ENCODE peak calls at places on chromosomes 3 and 15, in four cellular contexts. Q is H1, T is mesendoderm, U is H9. M is an unnamed sample.

GRCh38 chr3:190385835-190386688 is 1.9 kb upstream of the CLDN16 start:
- DNase-seq in Q (no peak), U (no peak), T (no peak), M (peak; percentile 62)

GRCh38 chr15:88238618-88239430 is 17.7 kb downstream of the NTRK3 start:
- DNase-seq in U (no peak), Q (no peak), T (peak; percentile 84), M (peak; percentile 76)

GRCh38 chr15:43939070-43939469 is 112.3 kb downstream of the WDR76 start:
- DNase-seq in Q (peak; percentile 55), T (no peak), U (no peak), M (peak; percentile 16)

GRCh38 chr15:33941279-33942063 is 26.8 kb upstream of the CHRM5 start:
- DNase-seq in U (no peak), Q (no peak), T (no peak), M (no peak)

GRCh38 chr3:152556731-152557254 is 278.1 kb upstream of the P2RY1 start:
- DNase-seq in T (peak; percentile 25), Q (no peak), U (no peak), M (no peak)

GRCh38 chr3:136792931-136793330 is 26.0 kb upstream of the SLC35G2 start:
- DNase-seq in Q (no peak), U (no peak), T (no peak), M (no peak)

GRCh38 chr3:139982404-139982803 is 47.4 kb downstream of the CLSTN2 start:
- DNase-seq in T (peak; percentile 14), U (peak; percentile 3), Q (peak; percentile 3), M (no peak)

GRCh38 chr15:79403501-79403900 is 28.6 kb upstream of the MINAR1 start:
- DNase-seq in Q (no peak), T (no peak), U (no peak), M (peak; percentile 34)

GRCh38 chr15:47812436-47813109 is 95.3 kb downstream of the SEMA6D start:
- DNase-seq in T (peak; percentile 66), U (no peak), Q (no peak), M (peak; percentile 92)

GRCh38 chr3:10945683-10946287 is 46.8 kb upstream of the SLC6A1 start:
- DNase-seq in Q (peak; percentile 92), T (peak; percentile 85), U (peak; percentile 90), M (peak; percentile 77)

GRCh38 chr3:17070560-17070959 is 185.8 kb downstream of the PLCL2 start:
- DNase-seq in T (peak; percentile 71), U (peak; percentile 59), Q (no peak), M (peak; percentile 71)

GRCh38 chr3:43709022-43709421 is 18.3 kb downstream of the ABHD5 start:
- DNase-seq in T (no peak), U (no peak), Q (no peak), M (no peak)

GRCh38 chr15:48370460-48370859 is 39.2 kb downstream of the DUT start:
- DNase-seq in Q (no peak), U (no peak), T (no peak), M (no peak)

GRCh38 chr3:130414457-130414856 is 69.0 kb downstream of the COL6A5 start:
- DNase-seq in U (no peak), Q (no peak), T (no peak), M (no peak)

GRCh38 chr3:100456745-100457144 is 35.7 kb upstream of the TMEM45A start:
- DNase-seq in T (no peak), U (no peak), Q (no peak), M (no peak)

GRCh38 chr15:35068861-35069260 is 16.2 kb downstream of the NANOGP8 start:
- DNase-seq in U (no peak), Q (no peak), T (no peak), M (no peak)

GRCh38 chr15:71325461-71325860 is 210.2 kb downstream of the THSD4 start:
- DNase-seq in U (no peak), T (no peak), Q (no peak), M (no peak)

GRCh38 chr15:77040673-77041072 is 30.2 kb downstream of the TSPAN3 start:
- DNase-seq in U (no peak), T (no peak), Q (no peak), M (no peak)

GRCh38 chr3:153268564-153269279 is 106.7 kb downstream of the RAP2B start:
- DNase-seq in Q (no peak), U (no peak), T (no peak), M (no peak)

GRCh38 chr3:129077222-129077621 is 16.6 kb downstream of the GP9 start:
- DNase-seq in U (no peak), Q (no peak), T (no peak), M (no peak)

GRCh38 chr3:107884719-107885460 is 205.9 kb downstream of the CD47 start:
- DNase-seq in T (peak; percentile 44), U (no peak), Q (no peak), M (peak; percentile 39)

GRCh38 chr3:181955566-181955965 is 243.8 kb downstream of the SOX2 start:
- DNase-seq in Q (no peak), U (no peak), T (no peak), M (no peak)

GRCh38 chr15:44729394-44729913 is 6.9 kb upstream of the TRIM69 start:
- DNase-seq in U (no peak), T (no peak), Q (no peak), M (no peak)

GRCh38 chr15:75648156-75649000 is 666 bp downstream of the SNX33 start:
- DNase-seq in U (peak; percentile 69), Q (no peak), T (peak; percentile 82), M (peak; percentile 35)

GRCh38 chr3:147424325-147424910 is 15.3 kb downstream of the ZIC1 start:
- DNase-seq in T (no peak), U (peak; percentile 53), Q (peak; percentile 68), M (no peak)

GRCh38 chr15:40941528-40942336 is 11.5 kb upstream of the CHAC1 start:
- DNase-seq in T (peak; percentile 84), Q (peak; percentile 90), U (peak; percentile 81), M (peak; percentile 32)
- H3K4ac ChIP-seq in T (peak overlapping the region; percentile 57), Q (no peak overlapping the region), U (no peak overlapping the region), M (no peak overlapping the region)

GRCh38 chr3:55235416-55235815 is 251.7 kb downstream of the WNT5A start:
- DNase-seq in T (no peak), Q (no peak), U (no peak), M (no peak)
- H2BK120ac ChIP-seq in T (no peak overlapping the region), Q (no peak overlapping the region), U (no peak overlapping the region), M (no peak overlapping the region)

DNA sequence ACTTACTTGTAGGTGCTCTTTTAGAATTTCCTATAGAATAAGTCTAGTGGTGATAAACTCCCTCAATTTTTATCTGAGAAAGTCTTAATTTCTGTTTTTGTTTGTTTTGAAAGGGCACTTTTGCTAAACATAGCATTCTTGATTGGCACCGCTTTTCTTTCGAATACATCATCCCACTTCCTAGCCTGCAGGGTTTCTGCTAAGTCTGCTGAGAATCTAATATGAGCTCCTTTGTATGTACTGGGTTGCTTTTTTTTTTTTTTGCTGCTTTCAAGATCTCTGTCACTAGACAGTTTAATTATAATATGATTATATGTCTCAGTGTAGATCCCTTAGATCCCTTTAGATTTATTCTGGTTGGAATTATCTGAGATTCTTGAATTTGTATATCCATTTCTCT is 21.5 kb downstream of the PFN2 start:
- DNase-seq in Q (no peak), T (no peak), U (no peak), M (no peak)
- H3K4ac ChIP-seq in Q (no peak overlapping the region), T (no peak overlapping the region), U (no peak overlapping the region), M (no peak overlapping the region)

GRCh38 chr15:66765478-66766281 is 63.6 kb downstream of the SMAD6 start:
- DNase-seq in U (no peak), Q (no peak), T (no peak), M (no peak)
- H2BK120ac ChIP-seq in U (no peak overlapping the region), Q (no peak overlapping the region), T (no peak overlapping the region), M (no peak overlapping the region)

GRCh38 chr3:150023239-150023636 is 52.5 kb upstream of the PFN2 start:
- DNase-seq in Q (no peak), U (no peak), T (no peak), M (no peak)
- H3K4ac ChIP-seq in Q (no peak overlapping the region), U (no peak overlapping the region), T (peak overlapping the region; percentile 12), M (no peak overlapping the region)

GRCh38 chr3:198018416-198018815 is 58.4 kb downstream of the LMLN start:
- DNase-seq in U (no peak), T (no peak), Q (no peak), M (no peak)
- H2BK120ac ChIP-seq in U (no peak overlapping the region), T (no peak overlapping the region), Q (no peak overlapping the region), M (no peak overlapping the region)

GRCh38 chr15:58390118-58390517 is 41.7 kb upstream of the LIPC start:
- DNase-seq in Q (no peak), U (no peak), T (no peak), M (no peak)
- H3K4ac ChIP-seq in Q (no peak overlapping the region), U (no peak overlapping the region), T (no peak overlapping the region), M (peak overlapping the region; percentile 72)